ENCODE peak calls at places on chromosomes 4 and X, in nine cellular contexts. One of them, this sample, is unnamed.
A peak's percentile ranks its signal among the peaks of the same experiment; 100 is the strongest.

GRCh38 chrX:139831689-139832456 is 101.0 kb downstream of the ATP11C start:
- DNase-seq in endothelial cell of umbilical vein: peak; percentile 73
- DNase-seq in neural progenitor cell: peak; percentile 18
- DNase-seq in OCI-LY7: no peak
- DNase-seq in SK-N-SH: no peak
- DNase-seq in GM23248: peak; percentile 36
- DNase-seq in astrocyte: peak; percentile 56
- DNase-seq in mammary epithelial cell: peak; percentile 15
- DNase-seq in K562: no peak
- DNase-seq in this sample: peak; percentile 54

GRCh38 chr4:174193438-174194015 is 89.9 kb downstream of the FBXO8 start:
- DNase-seq in endothelial cell of umbilical vein: no peak
- DNase-seq in neural progenitor cell: no peak
- DNase-seq in OCI-LY7: no peak
- DNase-seq in SK-N-SH: peak; percentile 42
- DNase-seq in GM23248: peak; percentile 24
- DNase-seq in astrocyte: no peak
- DNase-seq in mammary epithelial cell: no peak
- DNase-seq in K562: peak; percentile 57
- DNase-seq in this sample: no peak

GRCh38 chr4:101393256-101393655 is 45.9 kb upstream of the PPP3CA start:
- DNase-seq in endothelial cell of umbilical vein: no peak
- DNase-seq in neural progenitor cell: no peak
- DNase-seq in OCI-LY7: no peak
- DNase-seq in SK-N-SH: no peak
- DNase-seq in GM23248: peak; percentile 64
- DNase-seq in astrocyte: peak; percentile 75
- DNase-seq in mammary epithelial cell: peak; percentile 77
- DNase-seq in K562: no peak
- DNase-seq in this sample: peak; percentile 57

GRCh38 chr4:152803541-152803940 is 23.8 kb downstream of the ARFIP1 start:
- DNase-seq in endothelial cell of umbilical vein: no peak
- DNase-seq in neural progenitor cell: no peak
- DNase-seq in OCI-LY7: no peak
- DNase-seq in SK-N-SH: no peak
- DNase-seq in GM23248: no peak
- DNase-seq in astrocyte: no peak
- DNase-seq in mammary epithelial cell: no peak
- DNase-seq in K562: no peak
- DNase-seq in this sample: no peak

GRCh38 chr4:183798921-183799307 is 106.2 kb upstream of the STOX2 start:
- DNase-seq in endothelial cell of umbilical vein: no peak
- DNase-seq in neural progenitor cell: peak; percentile 67
- DNase-seq in OCI-LY7: no peak
- DNase-seq in SK-N-SH: no peak
- DNase-seq in GM23248: no peak
- DNase-seq in astrocyte: no peak
- DNase-seq in mammary epithelial cell: peak; percentile 6
- DNase-seq in K562: no peak
- DNase-seq in this sample: peak; percentile 46

GRCh38 chrX:69362889-69363288 is 141.2 kb upstream of the NALF2 start:
- DNase-seq in endothelial cell of umbilical vein: no peak
- DNase-seq in neural progenitor cell: no peak
- DNase-seq in OCI-LY7: no peak
- DNase-seq in SK-N-SH: peak; percentile 51
- DNase-seq in GM23248: peak; percentile 83
- DNase-seq in astrocyte: no peak
- DNase-seq in mammary epithelial cell: no peak
- DNase-seq in K562: no peak
- DNase-seq in this sample: no peak

GRCh38 chr4:19205853-19206252 is 1045.9 kb upstream of the SLIT2 start:
- DNase-seq in endothelial cell of umbilical vein: no peak
- DNase-seq in neural progenitor cell: no peak
- DNase-seq in OCI-LY7: no peak
- DNase-seq in SK-N-SH: no peak
- DNase-seq in GM23248: no peak
- DNase-seq in astrocyte: no peak
- DNase-seq in mammary epithelial cell: no peak
- DNase-seq in K562: no peak
- DNase-seq in this sample: no peak

GRCh38 chr4:44145868-44146267 is 302.7 kb downstream of the KCTD8 start:
- DNase-seq in endothelial cell of umbilical vein: peak; percentile 77
- DNase-seq in neural progenitor cell: no peak
- DNase-seq in OCI-LY7: no peak
- DNase-seq in SK-N-SH: no peak
- DNase-seq in GM23248: no peak
- DNase-seq in astrocyte: peak; percentile 36
- DNase-seq in mammary epithelial cell: peak; percentile 77
- DNase-seq in K562: no peak
- DNase-seq in this sample: peak; percentile 4

GRCh38 chr4:121696140-121696640 is 590 bp downstream of the ANXA5 start:
- DNase-seq in endothelial cell of umbilical vein: peak; percentile 69
- DNase-seq in neural progenitor cell: peak; percentile 44
- DNase-seq in OCI-LY7: peak; percentile 39
- DNase-seq in SK-N-SH: peak; percentile 26
- DNase-seq in GM23248: peak; percentile 95
- DNase-seq in astrocyte: peak; percentile 79
- DNase-seq in mammary epithelial cell: peak; percentile 82
- DNase-seq in K562: no peak
- DNase-seq in this sample: peak; percentile 57

GRCh38 chr4:124903995-124904722 is 191.6 kb upstream of the ANKRD50 start:
- DNase-seq in endothelial cell of umbilical vein: peak; percentile 87
- DNase-seq in neural progenitor cell: peak; percentile 5
- DNase-seq in OCI-LY7: no peak
- DNase-seq in SK-N-SH: no peak
- DNase-seq in GM23248: peak; percentile 66
- DNase-seq in astrocyte: peak; percentile 71
- DNase-seq in mammary epithelial cell: peak; percentile 53
- DNase-seq in K562: no peak
- DNase-seq in this sample: no peak

GRCh38 chr4:76197971-76198410 is 15.6 kb downstream of the SCARB2 start:
- DNase-seq in endothelial cell of umbilical vein: no peak
- DNase-seq in neural progenitor cell: peak; percentile 45
- DNase-seq in OCI-LY7: no peak
- DNase-seq in SK-N-SH: peak; percentile 58
- DNase-seq in GM23248: peak; percentile 77
- DNase-seq in astrocyte: peak; percentile 84
- DNase-seq in mammary epithelial cell: peak; percentile 75
- DNase-seq in K562: peak; percentile 25
- DNase-seq in this sample: no peak

GRCh38 chr4:70709551-70710080 is 12.1 kb upstream of the RUFY3 start:
- DNase-seq in endothelial cell of umbilical vein: no peak
- DNase-seq in neural progenitor cell: peak; percentile 76
- DNase-seq in OCI-LY7: no peak
- DNase-seq in SK-N-SH: no peak
- DNase-seq in GM23248: no peak
- DNase-seq in astrocyte: peak; percentile 55
- DNase-seq in mammary epithelial cell: no peak
- DNase-seq in K562: no peak
- DNase-seq in this sample: no peak

GRCh38 chr4:180560896-180561295 is 1682.3 kb upstream of the TENM3 start:
- DNase-seq in endothelial cell of umbilical vein: no peak
- DNase-seq in neural progenitor cell: no peak
- DNase-seq in OCI-LY7: no peak
- DNase-seq in SK-N-SH: no peak
- DNase-seq in GM23248: no peak
- DNase-seq in astrocyte: peak; percentile 66
- DNase-seq in mammary epithelial cell: peak; percentile 42
- DNase-seq in K562: no peak
- DNase-seq in this sample: no peak

GRCh38 chr4:83644677-83645639 is 109.0 kb downstream of the GPAT3 start:
- DNase-seq in endothelial cell of umbilical vein: peak; percentile 73
- DNase-seq in neural progenitor cell: peak; percentile 63
- DNase-seq in OCI-LY7: peak; percentile 65
- DNase-seq in SK-N-SH: peak; percentile 41
- DNase-seq in GM23248: peak; percentile 66
- DNase-seq in astrocyte: peak; percentile 18
- DNase-seq in mammary epithelial cell: peak; percentile 37
- DNase-seq in K562: peak; percentile 61
- DNase-seq in this sample: peak; percentile 69

GRCh38 chr4:71209161-71209560 is 129.7 kb upstream of the SLC4A4 start:
- DNase-seq in endothelial cell of umbilical vein: no peak
- DNase-seq in neural progenitor cell: no peak
- DNase-seq in OCI-LY7: no peak
- DNase-seq in SK-N-SH: no peak
- DNase-seq in GM23248: peak; percentile 89
- DNase-seq in astrocyte: peak; percentile 87
- DNase-seq in mammary epithelial cell: no peak
- DNase-seq in K562: no peak
- DNase-seq in this sample: peak; percentile 15

GRCh38 chrX:952816-953215 is 259.6 kb downstream of the CRLF2 start:
- DNase-seq in endothelial cell of umbilical vein: no peak
- DNase-seq in neural progenitor cell: no peak
- DNase-seq in OCI-LY7: no peak
- DNase-seq in SK-N-SH: no peak
- DNase-seq in GM23248: no peak
- DNase-seq in astrocyte: no peak
- DNase-seq in mammary epithelial cell: no peak
- DNase-seq in K562: no peak
- DNase-seq in this sample: no peak

GRCh38 chrX:35380808-35381700 is 417.1 kb upstream of the MAGEB16 start:
- DNase-seq in endothelial cell of umbilical vein: peak; percentile 1
- DNase-seq in neural progenitor cell: peak; percentile 36
- DNase-seq in OCI-LY7: peak; percentile 13
- DNase-seq in SK-N-SH: peak; percentile 16
- DNase-seq in GM23248: peak; percentile 28
- DNase-seq in astrocyte: no peak
- DNase-seq in mammary epithelial cell: peak; percentile 42
- DNase-seq in K562: no peak
- DNase-seq in this sample: peak; percentile 44

GRCh38 chr4:8171941-8172924 is 13.6 kb upstream of the ABLIM2 start:
- DNase-seq in endothelial cell of umbilical vein: no peak
- DNase-seq in neural progenitor cell: no peak
- DNase-seq in OCI-LY7: no peak
- DNase-seq in SK-N-SH: no peak
- DNase-seq in GM23248: no peak
- DNase-seq in astrocyte: no peak
- DNase-seq in mammary epithelial cell: no peak
- DNase-seq in K562: no peak
- DNase-seq in this sample: no peak

GRCh38 chrX:18938710-18939109 is 45.2 kb downstream of the PHKA2 start:
- DNase-seq in endothelial cell of umbilical vein: peak; percentile 51
- DNase-seq in neural progenitor cell: no peak
- DNase-seq in OCI-LY7: no peak
- DNase-seq in SK-N-SH: no peak
- DNase-seq in GM23248: no peak
- DNase-seq in astrocyte: no peak
- DNase-seq in mammary epithelial cell: no peak
- DNase-seq in K562: no peak
- DNase-seq in this sample: no peak

GRCh38 chr4:139300431-139301142 is 718 bp upstream of the NAA15 start:
- DNase-seq in endothelial cell of umbilical vein: peak; percentile 82
- DNase-seq in neural progenitor cell: peak; percentile 31
- DNase-seq in OCI-LY7: peak; percentile 54
- DNase-seq in SK-N-SH: peak; percentile 38
- DNase-seq in GM23248: peak; percentile 86
- DNase-seq in astrocyte: peak; percentile 64
- DNase-seq in mammary epithelial cell: peak; percentile 68
- DNase-seq in K562: peak; percentile 36
- DNase-seq in this sample: peak; percentile 67

DNA sequence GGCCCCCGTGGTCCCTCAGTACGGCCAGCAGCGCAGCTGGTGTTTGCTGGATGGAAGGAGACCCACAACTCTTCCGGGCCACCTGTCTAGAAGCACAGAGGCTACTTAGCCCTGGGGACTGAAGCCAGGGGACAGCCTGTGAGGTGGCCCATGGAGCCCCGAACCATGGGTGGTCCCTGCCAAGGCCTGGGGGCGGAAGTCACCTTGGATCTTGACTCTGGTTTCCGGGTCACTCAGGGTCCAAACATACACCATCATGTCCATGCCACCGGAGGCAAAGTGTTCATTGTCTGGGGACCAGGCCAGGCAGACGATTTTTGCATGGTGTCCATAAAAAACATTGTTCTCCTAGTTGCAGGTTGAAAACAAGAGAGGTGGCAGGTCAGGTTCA is 39.5 kb downstream of the WDR1 start:
- DNase-seq in endothelial cell of umbilical vein: no peak
- DNase-seq in neural progenitor cell: no peak
- DNase-seq in OCI-LY7: no peak
- DNase-seq in SK-N-SH: no peak
- DNase-seq in GM23248: no peak
- DNase-seq in astrocyte: no peak
- DNase-seq in mammary epithelial cell: no peak
- DNase-seq in K562: no peak
- DNase-seq in this sample: no peak
- H3K4me1 ChIP-seq in endothelial cell of umbilical vein: peaks cover 29% of the 10 kb centered on the region
- H3K4me1 ChIP-seq in neural progenitor cell: no peaks in the 10 kb centered on the region
- H3K4me1 ChIP-seq in OCI-LY7: no peaks in the 10 kb centered on the region
- H3K4me1 ChIP-seq in SK-N-SH: peaks cover 29% of the 10 kb centered on the region
- H3K4me1 ChIP-seq in GM23248: no peaks in the 10 kb centered on the region
- H3K4me1 ChIP-seq in astrocyte: peaks cover 18% of the 10 kb centered on the region
- H3K4me1 ChIP-seq in mammary epithelial cell: no peaks in the 10 kb centered on the region
- H3K4me1 ChIP-seq in K562: no peaks in the 10 kb centered on the region
- H3K4me1 ChIP-seq in this sample: no peaks in the 10 kb centered on the region

GRCh38 chr4:87946766-87947165 is 28.7 kb upstream of the SPP1 start:
- DNase-seq in endothelial cell of umbilical vein: peak; percentile 19
- DNase-seq in neural progenitor cell: no peak
- DNase-seq in OCI-LY7: no peak
- DNase-seq in SK-N-SH: no peak
- DNase-seq in GM23248: no peak
- DNase-seq in astrocyte: no peak
- DNase-seq in mammary epithelial cell: no peak
- DNase-seq in K562: no peak
- DNase-seq in this sample: no peak
- H3K79me2 ChIP-seq in endothelial cell of umbilical vein: no peaks in the 10 kb centered on the region
- H3K79me2 ChIP-seq in neural progenitor cell: no peaks in the 10 kb centered on the region
- H3K79me2 ChIP-seq in OCI-LY7: no peaks in the 10 kb centered on the region
- H3K79me2 ChIP-seq in SK-N-SH: no peaks in the 10 kb centered on the region
- H3K79me2 ChIP-seq in GM23248: no peaks in the 10 kb centered on the region
- H3K79me2 ChIP-seq in astrocyte: no peaks in the 10 kb centered on the region
- H3K79me2 ChIP-seq in mammary epithelial cell: no peaks in the 10 kb centered on the region
- H3K79me2 ChIP-seq in K562: no peaks in the 10 kb centered on the region
- H3K79me2 ChIP-seq in this sample: no peaks in the 10 kb centered on the region

DNA sequence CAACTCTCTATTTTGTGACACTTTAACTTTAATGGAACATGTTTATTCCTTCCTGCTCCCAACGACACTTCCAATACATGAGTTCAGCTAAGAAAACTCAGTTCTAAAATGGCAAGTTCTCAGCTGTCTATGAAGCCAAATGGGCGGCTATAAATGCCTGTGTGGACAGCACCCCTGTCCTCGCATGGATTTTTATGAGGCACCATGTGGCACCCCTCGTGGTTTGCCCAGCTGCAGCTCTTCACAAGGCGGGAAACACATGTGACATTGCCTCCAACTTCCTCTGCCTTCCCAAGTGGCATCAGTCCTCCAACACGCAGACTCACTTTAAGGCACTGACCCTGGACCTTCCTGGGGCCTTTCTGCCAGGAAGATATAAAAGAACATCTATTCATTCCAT is 48.0 kb downstream of the SH3RF1 start:
- DNase-seq in endothelial cell of umbilical vein: no peak
- DNase-seq in neural progenitor cell: no peak
- DNase-seq in OCI-LY7: no peak
- DNase-seq in SK-N-SH: no peak
- DNase-seq in GM23248: no peak
- DNase-seq in astrocyte: no peak
- DNase-seq in mammary epithelial cell: no peak
- DNase-seq in K562: no peak
- DNase-seq in this sample: no peak
- H3K4me1 ChIP-seq in endothelial cell of umbilical vein: peaks cover 29% of the 10 kb centered on the region
- H3K4me1 ChIP-seq in neural progenitor cell: peaks cover 36% of the 10 kb centered on the region
- H3K4me1 ChIP-seq in OCI-LY7: no peaks in the 10 kb centered on the region
- H3K4me1 ChIP-seq in SK-N-SH: peaks cover 4% of the 10 kb centered on the region
- H3K4me1 ChIP-seq in GM23248: peaks cover 55% of the 10 kb centered on the region
- H3K4me1 ChIP-seq in astrocyte: peaks cover 30% of the 10 kb centered on the region
- H3K4me1 ChIP-seq in mammary epithelial cell: peaks cover 42% of the 10 kb centered on the region
- H3K4me1 ChIP-seq in K562: no peaks in the 10 kb centered on the region
- H3K4me1 ChIP-seq in this sample: no peaks in the 10 kb centered on the region

GRCh38 chr4:40587826-40588225 is 41.8 kb downstream of the RBM47 start:
- DNase-seq in endothelial cell of umbilical vein: no peak
- DNase-seq in neural progenitor cell: no peak
- DNase-seq in OCI-LY7: no peak
- DNase-seq in SK-N-SH: no peak
- DNase-seq in GM23248: peak; percentile 89
- DNase-seq in astrocyte: no peak
- DNase-seq in mammary epithelial cell: peak; percentile 28
- DNase-seq in K562: no peak
- DNase-seq in this sample: no peak
- H3K79me2 ChIP-seq in endothelial cell of umbilical vein: no peaks in the 10 kb centered on the region
- H3K79me2 ChIP-seq in neural progenitor cell: no peaks in the 10 kb centered on the region
- H3K79me2 ChIP-seq in OCI-LY7: no peaks in the 10 kb centered on the region
- H3K79me2 ChIP-seq in SK-N-SH: no peaks in the 10 kb centered on the region
- H3K79me2 ChIP-seq in GM23248: no peaks in the 10 kb centered on the region
- H3K79me2 ChIP-seq in astrocyte: no peaks in the 10 kb centered on the region
- H3K79me2 ChIP-seq in mammary epithelial cell: no peaks in the 10 kb centered on the region
- H3K79me2 ChIP-seq in K562: no peaks in the 10 kb centered on the region
- H3K79me2 ChIP-seq in this sample: peaks cover 9% of the 10 kb centered on the region

This sample was measured in mesendoderm.